ENCODE peak calls at places on chromosomes 13 and 19, in seven cellular contexts. U, K, C, V, H, W and Z are unnamed samples.

GRCh38 chr13:42875448-42876269 is 94.3 kb downstream of the FAM216B start:
- DNase-seq in K (no peak), V (peak; percentile 61), C (no peak), W (no peak), U (peak; percentile 54), H (no peak), Z (no peak)

GRCh38 chr19:7509625-7510024 is 6.3 kb upstream of the ZNF358 start:
- DNase-seq in C (no peak), H (no peak), V (no peak), U (no peak), K (no peak), W (no peak), Z (no peak)

GRCh38 chr13:95784161-95784880 is 107.4 kb downstream of the DNAJC3 start:
- DNase-seq in H (no peak), K (no peak), U (peak; percentile 91), C (peak; percentile 64), V (peak; percentile 88), W (no peak), Z (no peak)

GRCh38 chr19:2962018-2962670 is 15.2 kb upstream of the TLE6 start:
- DNase-seq in H (no peak), U (peak; percentile 89), W (peak; percentile 68), V (peak; percentile 92), C (peak; percentile 73), K (peak; percentile 66), Z (no peak)

GRCh38 chr19:6501740-6502648 is at the start of gene TUBB4A:
- DNase-seq in C (no peak), V (no peak), K (peak; percentile 86), U (no peak), H (no peak), W (peak; percentile 67), Z (no peak)

GRCh38 chr13:72141845-72142470 is 275.0 kb upstream of the DACH1 start:
- DNase-seq in U (no peak), W (no peak), H (no peak), C (no peak), K (no peak), V (peak; percentile 3), Z (no peak)

GRCh38 chr19:55654323-55654832 is 457 bp upstream of the U2AF2 start:
- DNase-seq in K (peak; percentile 74), H (peak; percentile 99), U (peak; percentile 99), W (peak; percentile 100), C (peak; percentile 95), V (peak; percentile 100), Z (peak; percentile 99)

GRCh38 chr13:34405410-34405809 is 536.7 kb upstream of the NBEA start:
- DNase-seq in W (no peak), V (no peak), H (no peak), C (no peak), U (no peak), K (no peak), Z (no peak)

GRCh38 chr19:34428549-34429285 is 536 bp downstream of the UBA2 start:
- DNase-seq in W (peak; percentile 53), K (peak; percentile 89), V (peak; percentile 26), C (peak; percentile 47), H (no peak), U (peak; percentile 17), Z (no peak)

GRCh38 chr13:110397445-110397844 is 90.4 kb downstream of the COL4A2 start:
- DNase-seq in W (no peak), H (no peak), K (no peak), C (no peak), U (peak; percentile 85), V (peak; percentile 94), Z (no peak)

GRCh38 chr13:85419611-85420010 is 379.6 kb downstream of the SLITRK6 start:
- DNase-seq in K (no peak), C (peak; percentile 7), U (no peak), V (no peak), H (no peak), W (no peak), Z (no peak)

GRCh38 chr13:99314640-99315176 is 7.5 kb upstream of the GPR183 start:
- DNase-seq in H (no peak), K (peak; percentile 35), C (no peak), W (peak; percentile 70), U (peak; percentile 28), V (no peak), Z (no peak)

GRCh38 chr19:53485046-53486004 is 17.8 kb downstream of the ZNF813 start:
- DNase-seq in C (no peak), U (no peak), H (no peak), K (no peak), V (no peak), W (no peak), Z (no peak)

GRCh38 chr13:86355301-86355700 is 556.1 kb upstream of the SLITRK6 start:
- DNase-seq in K (no peak), U (no peak), C (no peak), W (no peak), H (no peak), V (no peak), Z (no peak)

GRCh38 chr13:67369895-67370660 is 139.9 kb upstream of the PCDH9 start:
- DNase-seq in W (no peak), K (no peak), U (peak; percentile 92), H (no peak), V (peak; percentile 75), C (peak; percentile 6), Z (no peak)

GRCh38 chr13:44312898-44313551 is 60.6 kb upstream of the SERP2 start:
- DNase-seq in C (peak; percentile 86), H (no peak), V (peak; percentile 91), K (no peak), W (no peak), U (peak; percentile 95), Z (no peak)

GRCh38 chr13:112979406-112979902 is 10.4 kb downstream of the MCF2L start:
- DNase-seq in V (no peak), U (no peak), C (no peak), W (no peak), H (no peak), K (no peak), Z (no peak)

GRCh38 chr19:4077800-4078683 is 11.3 kb upstream of the ZBTB7A start:
- DNase-seq in V (no peak), W (peak; percentile 85), U (no peak), C (no peak), H (peak; percentile 70), K (peak; percentile 55), Z (no peak)

GRCh38 chr19:33690461-33691427 is 69.0 kb downstream of the CHST8 start:
- DNase-seq in H (peak; percentile 49), C (no peak), W (no peak), V (no peak), K (no peak), U (no peak), Z (no peak)

GRCh38 chr19:33302974-33303790 is 848 bp upstream of the CEBPA start:
- DNase-seq in V (peak; percentile 57), H (peak; percentile 64), C (peak; percentile 47), U (peak; percentile 41), W (peak; percentile 71), K (no peak), Z (no peak)

GRCh38 chr13:67238277-67238859 is 8.2 kb upstream of the PCDH9 start:
- DNase-seq in U (peak; percentile 36), C (peak; percentile 5), W (no peak), V (peak; percentile 67), H (no peak), K (peak; percentile 11), Z (no peak)

GRCh38 chr13:21219044-21219381 is 42.6 kb downstream of the MRPL57 start:
- DNase-seq in K (no peak), H (no peak), C (no peak), U (no peak), W (no peak), V (no peak), Z (no peak)
- TF ChIP-seq CTCF in K (no peak), H (no peak), C (no peak), U (no peak), W (no peak), V (no peak), Z (no peak)

GRCh38 chr19:51339687-51340656 is 2.0 kb downstream of the VSIG10L start:
- DNase-seq in H (peak; percentile 99), K (peak; percentile 98), V (peak; percentile 93), W (peak; percentile 99), C (peak; percentile 98), U (peak; percentile 95), Z (peak; percentile 99)
- TF ChIP-seq CTCF in H (peak; percentile 18), K (no peak), V (peak; percentile 1), W (peak; percentile 46), C (peak; percentile 53), U (peak; percentile 33), Z (peak; percentile 52)

DNA sequence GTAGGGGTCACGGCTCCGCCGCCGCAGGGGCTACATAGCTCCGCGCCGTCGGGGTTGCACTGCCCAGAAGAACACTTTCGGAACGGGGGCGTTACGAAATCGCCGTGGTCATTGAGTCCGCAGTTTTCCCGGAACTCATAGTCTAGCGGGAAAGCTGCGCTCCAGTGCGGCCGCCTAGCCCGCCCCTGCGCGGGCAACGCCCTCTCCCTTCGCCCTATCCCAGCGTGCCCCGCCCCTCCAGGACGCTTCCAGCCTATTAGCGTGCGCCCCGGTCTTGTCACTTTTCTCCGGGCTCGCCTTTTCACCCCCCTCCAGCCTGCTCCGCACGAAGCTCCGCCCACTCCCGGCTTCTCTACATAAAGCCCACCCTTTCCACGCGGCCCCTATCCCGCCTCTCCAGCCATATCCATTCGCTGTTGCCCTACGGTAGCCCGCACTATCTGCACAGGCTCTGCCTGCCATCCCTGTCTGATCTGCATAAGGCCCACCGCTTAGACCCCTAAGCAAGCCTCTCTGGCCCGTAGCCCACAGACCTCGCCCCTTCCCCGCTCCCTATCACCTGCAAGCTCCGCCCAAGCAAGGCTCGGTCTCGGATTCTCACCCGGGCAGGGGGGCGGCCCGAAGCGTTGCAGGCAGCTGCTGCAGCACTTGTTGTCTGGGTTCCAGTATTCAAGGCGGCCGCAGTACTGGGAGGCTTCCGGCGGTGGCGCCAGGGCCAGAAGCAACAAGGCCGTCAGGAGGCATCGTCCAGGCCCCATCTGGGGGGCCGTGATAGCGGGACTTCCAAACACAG is 1.6 kb downstream of the IGFLR1 start:
- DNase-seq in H (peak; percentile 97), C (peak; percentile 99), U (peak; percentile 93), W (peak; percentile 99), K (peak; percentile 95), V (peak; percentile 94), Z (peak; percentile 100)
- TF ChIP-seq CTCF in H (no peak), C (no peak), U (peak; percentile 24), W (no peak), K (peak; percentile 53), V (peak; percentile 23), Z (peak; percentile 59)

GRCh38 chr19:40542197-40542859 is 34.3 kb upstream of the SHKBP1 start:
- DNase-seq in U (peak; percentile 60), H (no peak), K (no peak), W (peak; percentile 58), C (no peak), V (peak; percentile 93), Z (no peak)
- TF ChIP-seq CTCF in U (no peak), H (no peak), K (no peak), W (no peak), C (no peak), V (no peak), Z (no peak)